ENCODE peak calls at places on chromosomes 2 and 18, in four cellular contexts. One of them, this sample, is unnamed.

GRCh38 chr2:190535119-190535439 is 557 bp upstream of the NEMP2 start:
- DNase-seq in heart left ventricle: no peak
- DNase-seq in Peyer's patch: no peak
- DNase-seq in H54: no peak
- DNase-seq in this sample: no peak

GRCh38 chr18:13234528-13234795 is 15.9 kb downstream of the LDLRAD4 start:
- DNase-seq in H54: no peak
- DNase-seq in heart left ventricle: no peak
- DNase-seq in Peyer's patch: no peak
- DNase-seq in this sample: no peak

GRCh38 chr2:131112477-131113027 is 7.4 kb downstream of the PLEKHB2 start:
- DNase-seq in Peyer's patch: no peak
- DNase-seq in heart left ventricle: no peak
- DNase-seq in H54: no peak
- DNase-seq in this sample: no peak

GRCh38 chr2:24538720-24539119 is 47.7 kb downstream of the NCOA1 start:
- DNase-seq in H54: no peak
- DNase-seq in heart left ventricle: no peak
- DNase-seq in Peyer's patch: no peak
- DNase-seq in this sample: no peak

GRCh38 chr18:31647354-31647753 is 37.0 kb downstream of the B4GALT6 start:
- DNase-seq in Peyer's patch: no peak
- DNase-seq in heart left ventricle: no peak
- DNase-seq in H54: no peak
- DNase-seq in this sample: no peak

GRCh38 chr2:216222650-216223352 is 113.7 kb downstream of the XRCC5 start:
- DNase-seq in H54: peak; percentile 31
- DNase-seq in heart left ventricle: no peak
- DNase-seq in Peyer's patch: no peak
- DNase-seq in this sample: no peak

GRCh38 chr2:6412533-6413085 is 453.1 kb downstream of the CMPK2 start:
- DNase-seq in heart left ventricle: no peak
- DNase-seq in Peyer's patch: no peak
- DNase-seq in H54: no peak
- DNase-seq in this sample: no peak

GRCh38 chr2:105114551-105114950 is 76.7 kb downstream of the MRPS9 start:
- DNase-seq in Peyer's patch: no peak
- DNase-seq in H54: peak; percentile 61
- DNase-seq in heart left ventricle: no peak
- DNase-seq in this sample: no peak

GRCh38 chr2:98637401-98638144 is 29.2 kb downstream of the UNC50 start:
- DNase-seq in heart left ventricle: no peak
- DNase-seq in Peyer's patch: peak; percentile 44
- DNase-seq in H54: no peak
- DNase-seq in this sample: no peak

GRCh38 chr2:46487667-46488333 is 8.4 kb downstream of the TMEM247 start:
- DNase-seq in Peyer's patch: peak; percentile 24
- DNase-seq in heart left ventricle: peak; percentile 87
- DNase-seq in H54: peak; percentile 75
- DNase-seq in this sample: peak; percentile 47

GRCh38 chr2:108829916-108830315 is 43.3 kb downstream of the CCDC138 start:
- DNase-seq in Peyer's patch: no peak
- DNase-seq in heart left ventricle: no peak
- DNase-seq in H54: no peak
- DNase-seq in this sample: no peak

GRCh38 chr2:31778153-31778552 is 197.4 kb upstream of the SRD5A2 start:
- DNase-seq in H54: no peak
- DNase-seq in Peyer's patch: no peak
- DNase-seq in heart left ventricle: no peak
- DNase-seq in this sample: no peak

GRCh38 chr18:2959341-2959740 is 53.6 kb downstream of the LPIN2 start:
- DNase-seq in H54: no peak
- DNase-seq in heart left ventricle: no peak
- DNase-seq in Peyer's patch: no peak
- DNase-seq in this sample: no peak

GRCh38 chr2:41720702-41721344 is 327.0 kb upstream of the PKDCC start:
- DNase-seq in H54: no peak
- DNase-seq in Peyer's patch: no peak
- DNase-seq in heart left ventricle: no peak
- DNase-seq in this sample: no peak

GRCh38 chr2:21014364-21015280 is 29.3 kb downstream of the APOB start:
- DNase-seq in heart left ventricle: no peak
- DNase-seq in Peyer's patch: no peak
- DNase-seq in H54: no peak
- DNase-seq in this sample: no peak
- TF ChIP-seq POLR2A in heart left ventricle: no peak
- TF ChIP-seq POLR2A in Peyer's patch: no peak
- TF ChIP-seq POLR2A in H54: no peak
- TF ChIP-seq POLR2A in this sample: no peak

GRCh38 chr2:127408004-127408806 is 10.0 kb upstream of the PROC start:
- DNase-seq in heart left ventricle: peak; percentile 97
- DNase-seq in H54: peak; percentile 89
- DNase-seq in Peyer's patch: peak; percentile 74
- DNase-seq in this sample: peak; percentile 94
- TF ChIP-seq POLR2A in heart left ventricle: peak; percentile 54
- TF ChIP-seq POLR2A in H54: peak; percentile 66
- TF ChIP-seq POLR2A in Peyer's patch: peak; percentile 77
- TF ChIP-seq POLR2A in this sample: peak; percentile 54

GRCh38 chr2:218291934-218292699 is at the start of gene TMBIM1:
- DNase-seq in H54: peak; percentile 80
- DNase-seq in Peyer's patch: peak; percentile 76
- DNase-seq in heart left ventricle: peak; percentile 92
- DNase-seq in this sample: peak; percentile 84
- TF ChIP-seq POLR2A in H54: peak; percentile 67
- TF ChIP-seq POLR2A in Peyer's patch: peak; percentile 94
- TF ChIP-seq POLR2A in heart left ventricle: peak; percentile 93
- TF ChIP-seq POLR2A in this sample: peak; percentile 91

DNA sequence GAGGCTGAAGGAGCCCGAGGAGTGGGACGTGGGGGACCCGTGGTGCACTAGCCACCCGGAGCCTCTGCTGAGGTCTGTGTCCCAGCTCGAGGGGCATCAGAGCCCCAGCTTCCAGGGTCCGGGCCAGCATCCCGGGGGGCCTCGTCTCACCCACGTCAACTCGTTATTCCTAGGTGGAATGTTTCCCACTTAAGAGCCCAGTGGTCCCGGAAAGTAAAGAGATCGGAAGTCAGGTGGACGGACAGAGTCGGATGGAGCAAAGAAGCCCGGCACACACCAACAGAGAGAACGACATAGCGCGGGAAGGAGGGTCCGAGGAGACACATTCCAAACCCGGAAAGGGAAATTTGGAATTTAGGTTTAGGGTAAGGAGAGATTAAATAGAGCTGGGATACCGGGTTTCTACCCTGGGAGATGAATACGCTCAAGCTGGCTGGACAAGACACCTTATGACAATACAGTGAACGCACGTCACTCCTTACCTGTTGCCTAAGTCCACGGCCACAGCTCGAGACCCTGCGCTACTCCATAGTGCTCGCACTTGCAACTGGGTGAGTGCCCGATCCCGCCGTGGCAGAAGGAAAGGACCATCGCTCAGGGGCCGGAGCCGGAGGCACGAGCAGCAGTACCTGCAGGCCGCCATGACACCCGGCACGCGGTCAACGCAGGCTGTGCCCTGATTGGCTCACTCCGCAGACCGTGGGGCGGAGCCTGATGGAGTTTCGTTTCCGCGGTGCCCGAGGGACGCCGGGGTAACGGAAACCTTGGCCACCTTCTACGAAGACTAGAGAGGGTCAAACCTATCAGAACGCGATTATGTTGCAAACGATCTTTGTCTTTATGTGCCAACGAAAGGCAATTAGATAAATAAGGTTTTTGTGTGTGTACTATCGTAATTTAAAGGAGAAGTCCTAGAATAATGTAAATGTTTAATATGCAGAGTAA is at the start of gene PNPT1:
- DNase-seq in heart left ventricle: peak; percentile 96
- DNase-seq in Peyer's patch: peak; percentile 91
- DNase-seq in H54: peak; percentile 97
- DNase-seq in this sample: peak; percentile 94
- TF ChIP-seq POLR2A in heart left ventricle: peak; percentile 48
- TF ChIP-seq POLR2A in Peyer's patch: no peak
- TF ChIP-seq POLR2A in H54: peak; percentile 84
- TF ChIP-seq POLR2A in this sample: peak; percentile 57

GRCh38 chr2:100291152-100291970 is 30.9 kb downstream of the LONRF2 start:
- DNase-seq in Peyer's patch: peak; percentile 25
- DNase-seq in heart left ventricle: no peak
- DNase-seq in H54: peak; percentile 83
- DNase-seq in this sample: peak; percentile 13
- TF ChIP-seq POLR2A in Peyer's patch: no peak
- TF ChIP-seq POLR2A in heart left ventricle: no peak
- TF ChIP-seq POLR2A in H54: no peak
- TF ChIP-seq POLR2A in this sample: no peak

DNA sequence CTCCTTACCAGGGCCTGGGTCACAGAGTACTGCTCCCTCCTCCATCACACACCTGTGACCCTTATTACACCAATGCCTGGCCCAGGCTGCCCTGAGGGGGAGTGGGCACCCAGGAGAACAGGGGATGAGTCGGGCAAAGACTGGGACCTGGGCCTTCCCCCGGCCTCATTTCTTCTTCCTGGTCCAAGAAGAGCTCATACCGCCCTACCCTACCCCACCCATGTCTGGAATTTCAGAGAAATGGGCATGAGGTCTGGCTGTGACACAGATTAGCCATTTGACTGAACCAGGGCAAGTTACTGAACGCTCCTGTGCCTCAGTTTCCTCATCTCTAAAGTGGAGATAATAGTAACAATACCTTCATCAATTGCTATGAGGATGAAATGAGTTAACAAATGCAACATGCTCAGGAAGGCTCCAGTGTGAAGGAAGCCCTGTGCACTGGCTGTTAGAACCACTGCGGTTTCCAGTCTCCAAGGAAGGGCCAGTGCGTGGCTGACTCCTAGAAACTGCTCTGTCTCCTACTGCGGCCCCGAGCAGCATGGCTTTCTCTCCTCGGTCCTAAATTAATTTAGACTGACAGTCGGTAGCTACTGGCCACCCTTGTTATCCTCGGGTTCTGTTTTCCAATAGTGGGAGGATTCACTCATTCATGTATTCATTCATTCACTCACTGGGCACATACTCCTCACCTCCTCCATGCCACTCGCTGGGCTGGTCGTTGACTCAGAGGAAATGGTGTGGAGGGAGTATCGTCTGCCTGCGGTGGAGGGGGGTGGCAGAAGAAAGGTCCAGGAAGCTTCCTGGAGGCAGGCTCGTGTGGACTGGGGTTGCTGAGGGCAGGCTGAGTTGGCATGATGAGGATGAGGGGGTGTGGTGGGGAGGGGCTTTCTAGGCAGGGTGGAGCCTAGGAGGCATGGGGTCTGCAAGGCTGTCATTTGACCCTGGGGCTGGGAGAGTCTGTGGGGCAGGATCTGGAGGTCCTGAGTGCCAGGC is 175.6 kb downstream of the GLI2 start:
- DNase-seq in H54: peak; percentile 84
- DNase-seq in Peyer's patch: no peak
- DNase-seq in heart left ventricle: peak; percentile 28
- DNase-seq in this sample: peak; percentile 30
- TF ChIP-seq POLR2A in H54: no peak
- TF ChIP-seq POLR2A in Peyer's patch: no peak
- TF ChIP-seq POLR2A in heart left ventricle: no peak
- TF ChIP-seq POLR2A in this sample: no peak

This sample was measured in transverse colon.